ENCODE peak calls at places on chromosomes 6 and 20, in seven cellular contexts. One of them, this sample, is unnamed.

GRCh38 chr6:77463308-77463880 is at the start of gene HTR1B:
- DNase-seq in T-helper 2 cell: no peak
- DNase-seq in astrocyte of the hippocampus: peak; percentile 61
- DNase-seq in nephron progenitor cell: peak; percentile 34
- DNase-seq in coronary artery: no peak
- DNase-seq in endothelial cell: peak; percentile 22
- DNase-seq in T-helper 17 cell: no peak
- DNase-seq in this sample: peak; percentile 37

GRCh38 chr6:18262812-18263560 is 1.3 kb downstream of the DEK start:
- DNase-seq in T-helper 17 cell: no peak
- DNase-seq in T-helper 2 cell: peak; percentile 14
- DNase-seq in astrocyte of the hippocampus: peak; percentile 37
- DNase-seq in nephron progenitor cell: no peak
- DNase-seq in endothelial cell: no peak
- DNase-seq in coronary artery: no peak
- DNase-seq in this sample: peak; percentile 10

GRCh38 chr6:35216832-35217811 is 3.4 kb downstream of the SCUBE3 start:
- DNase-seq in endothelial cell: no peak
- DNase-seq in astrocyte of the hippocampus: no peak
- DNase-seq in coronary artery: no peak
- DNase-seq in T-helper 17 cell: no peak
- DNase-seq in T-helper 2 cell: no peak
- DNase-seq in nephron progenitor cell: peak; percentile 22
- DNase-seq in this sample: no peak

GRCh38 chr20:8326196-8326595 is 194.1 kb downstream of the PLCB1 start:
- DNase-seq in nephron progenitor cell: no peak
- DNase-seq in coronary artery: no peak
- DNase-seq in T-helper 2 cell: no peak
- DNase-seq in astrocyte of the hippocampus: no peak
- DNase-seq in T-helper 17 cell: no peak
- DNase-seq in endothelial cell: no peak
- DNase-seq in this sample: no peak

GRCh38 chr20:24705486-24705885 is 236.1 kb downstream of the SYNDIG1 start:
- DNase-seq in astrocyte of the hippocampus: no peak
- DNase-seq in T-helper 2 cell: no peak
- DNase-seq in T-helper 17 cell: no peak
- DNase-seq in nephron progenitor cell: no peak
- DNase-seq in endothelial cell: no peak
- DNase-seq in coronary artery: peak; percentile 12
- DNase-seq in this sample: no peak

GRCh38 chr6:141467041-141467440 is 665.7 kb upstream of the GJE1 start:
- DNase-seq in nephron progenitor cell: no peak
- DNase-seq in endothelial cell: no peak
- DNase-seq in T-helper 2 cell: no peak
- DNase-seq in T-helper 17 cell: no peak
- DNase-seq in astrocyte of the hippocampus: no peak
- DNase-seq in coronary artery: no peak
- DNase-seq in this sample: no peak

GRCh38 chr6:145844933-145845531 is 30.4 kb upstream of the FBXO30 start:
- DNase-seq in T-helper 2 cell: no peak
- DNase-seq in endothelial cell: no peak
- DNase-seq in nephron progenitor cell: no peak
- DNase-seq in astrocyte of the hippocampus: no peak
- DNase-seq in coronary artery: no peak
- DNase-seq in T-helper 17 cell: no peak
- DNase-seq in this sample: no peak

GRCh38 chr6:158357570-158358216 is 45.4 kb downstream of the TULP4 start:
- DNase-seq in coronary artery: no peak
- DNase-seq in T-helper 17 cell: no peak
- DNase-seq in nephron progenitor cell: no peak
- DNase-seq in endothelial cell: no peak
- DNase-seq in astrocyte of the hippocampus: no peak
- DNase-seq in T-helper 2 cell: no peak
- DNase-seq in this sample: no peak

GRCh38 chr6:42555477-42556457 is 8.1 kb upstream of the UBR2 start:
- DNase-seq in endothelial cell: no peak
- DNase-seq in nephron progenitor cell: no peak
- DNase-seq in T-helper 2 cell: no peak
- DNase-seq in astrocyte of the hippocampus: no peak
- DNase-seq in coronary artery: no peak
- DNase-seq in T-helper 17 cell: no peak
- DNase-seq in this sample: peak; percentile 7

GRCh38 chr20:891121-892080 is 24.7 kb downstream of the ANGPT4 start:
- DNase-seq in T-helper 2 cell: no peak
- DNase-seq in nephron progenitor cell: peak; percentile 21
- DNase-seq in coronary artery: no peak
- DNase-seq in T-helper 17 cell: no peak
- DNase-seq in endothelial cell: no peak
- DNase-seq in astrocyte of the hippocampus: peak; percentile 66
- DNase-seq in this sample: no peak

GRCh38 chr20:38219006-38219950 is 41.3 kb downstream of the KIAA1755 start:
- DNase-seq in nephron progenitor cell: no peak
- DNase-seq in endothelial cell: no peak
- DNase-seq in coronary artery: no peak
- DNase-seq in astrocyte of the hippocampus: no peak
- DNase-seq in T-helper 2 cell: no peak
- DNase-seq in T-helper 17 cell: no peak
- DNase-seq in this sample: no peak

GRCh38 chr6:4103929-4104328 is 25.0 kb upstream of the FAM217A start:
- DNase-seq in T-helper 17 cell: no peak
- DNase-seq in nephron progenitor cell: no peak
- DNase-seq in T-helper 2 cell: no peak
- DNase-seq in astrocyte of the hippocampus: peak; percentile 27
- DNase-seq in endothelial cell: no peak
- DNase-seq in coronary artery: no peak
- DNase-seq in this sample: no peak

GRCh38 chr6:6885521-6886088 is 222.2 kb upstream of the RREB1 start:
- DNase-seq in nephron progenitor cell: no peak
- DNase-seq in coronary artery: no peak
- DNase-seq in T-helper 2 cell: no peak
- DNase-seq in astrocyte of the hippocampus: no peak
- DNase-seq in T-helper 17 cell: no peak
- DNase-seq in endothelial cell: no peak
- DNase-seq in this sample: no peak

GRCh38 chr20:48771542-48771941 is 56.3 kb downstream of the PREX1 start:
- DNase-seq in astrocyte of the hippocampus: peak; percentile 58
- DNase-seq in nephron progenitor cell: peak; percentile 46
- DNase-seq in coronary artery: no peak
- DNase-seq in endothelial cell: no peak
- DNase-seq in T-helper 17 cell: no peak
- DNase-seq in T-helper 2 cell: no peak
- DNase-seq in this sample: no peak

GRCh38 chr6:108782231-108783041 is 65.8 kb upstream of the ARMC2 start:
- DNase-seq in T-helper 2 cell: peak; percentile 59
- DNase-seq in T-helper 17 cell: peak; percentile 52
- DNase-seq in endothelial cell: peak; percentile 70
- DNase-seq in nephron progenitor cell: peak; percentile 73
- DNase-seq in astrocyte of the hippocampus: peak; percentile 91
- DNase-seq in coronary artery: peak; percentile 90
- DNase-seq in this sample: peak; percentile 73

GRCh38 chr6:13463327-13463717 is 24.1 kb downstream of the GFOD1 start:
- DNase-seq in endothelial cell: no peak
- DNase-seq in astrocyte of the hippocampus: no peak
- DNase-seq in coronary artery: no peak
- DNase-seq in T-helper 2 cell: no peak
- DNase-seq in nephron progenitor cell: no peak
- DNase-seq in T-helper 17 cell: no peak
- DNase-seq in this sample: no peak

GRCh38 chr6:27126815-27127537 is 120.5 kb upstream of the PRSS16 start:
- DNase-seq in astrocyte of the hippocampus: peak; percentile 96
- DNase-seq in T-helper 17 cell: peak; percentile 63
- DNase-seq in coronary artery: peak; percentile 89
- DNase-seq in T-helper 2 cell: peak; percentile 74
- DNase-seq in endothelial cell: peak; percentile 85
- DNase-seq in nephron progenitor cell: peak; percentile 82
- DNase-seq in this sample: peak; percentile 91

GRCh38 chr6:39493174-39493573 is 170.7 kb upstream of the KCNK16 start:
- DNase-seq in endothelial cell: no peak
- DNase-seq in T-helper 17 cell: no peak
- DNase-seq in astrocyte of the hippocampus: peak; percentile 81
- DNase-seq in nephron progenitor cell: no peak
- DNase-seq in T-helper 2 cell: no peak
- DNase-seq in coronary artery: no peak
- DNase-seq in this sample: peak; percentile 56

GRCh38 chr20:23034721-23035671 is at the start of gene SSTR4:
- DNase-seq in astrocyte of the hippocampus: no peak
- DNase-seq in T-helper 2 cell: no peak
- DNase-seq in nephron progenitor cell: peak; percentile 56
- DNase-seq in coronary artery: no peak
- DNase-seq in T-helper 17 cell: no peak
- DNase-seq in endothelial cell: peak; percentile 21
- DNase-seq in this sample: no peak